ENCODE peak calls at places on chromosomes 5 and 9, in eight cellular contexts. Q is right cardiac atrium; N is GM23248; Y is MM.1S; I is upper lobe of left lung; F is effector memory CD4-positive, alpha-beta T cell; B is fibroblast of lung; E is cardiac muscle cell. R is an unnamed sample. For H3K4me1 and H3K27me3, the result is how much of the 10 kb centered on the place peaks cover.

GRCh38 chr5:96582343-96582742 is 79.8 kb upstream of the CAST start:
- DNase-seq in Q (peak), N (peak), Y (no peak), I (no peak), F (no peak), B (peak), E (no peak), R (no peak)

GRCh38 chr9:121261107-121261460 is 6.9 kb upstream of the GSN start:
- DNase-seq in Q (peak), N (peak), Y (no peak), I (no peak), F (no peak), B (peak), E (no peak), R (no peak)

GRCh38 chr5:150513375-150514309 is 5.7 kb downstream of the NDST1 start:
- DNase-seq in Q (no peak), N (peak), Y (no peak), I (no peak), F (no peak), B (peak), E (no peak), R (no peak)

GRCh38 chr5:142810081-142810480 is 39.9 kb downstream of the ARHGAP26 start:
- DNase-seq in Q (no peak), N (no peak), Y (no peak), I (no peak), F (no peak), B (peak), E (no peak), R (no peak)

GRCh38 chr9:85230081-85230480 is 511.7 kb downstream of the AGTPBP1 start:
- DNase-seq in Q (no peak), N (no peak), Y (no peak), I (no peak), F (no peak), B (no peak), E (no peak), R (no peak)

GRCh38 chr5:53482717-53483638 is 2.5 kb downstream of the FST start:
- DNase-seq in Q (peak), N (peak), Y (peak), I (peak), F (no peak), B (peak), E (peak), R (peak)

GRCh38 chr5:116734717-116735072 is 160.1 kb upstream of the SEMA6A start:
- DNase-seq in Q (no peak), N (no peak), Y (no peak), I (no peak), F (no peak), B (peak), E (peak), R (no peak)

GRCh38 chr5:141494761-141495455 is 6.0 kb downstream of the PCDHGC5 start:
- DNase-seq in Q (no peak), N (no peak), Y (no peak), I (no peak), F (no peak), B (peak), E (no peak), R (no peak)

GRCh38 chr5:16550316-16550952 is 66.4 kb downstream of the RETREG1 start:
- DNase-seq in Q (no peak), N (peak), Y (peak), I (peak), F (no peak), B (no peak), E (peak), R (no peak)

GRCh38 chr5:114055318-114055788 is 306.5 kb upstream of the KCNN2 start:
- DNase-seq in Q (peak), N (peak), Y (no peak), I (peak), F (no peak), B (peak), E (peak), R (peak)

GRCh38 chr5:67515020-67515689 is 318.6 kb upstream of the CD180 start:
- DNase-seq in Q (no peak), N (no peak), Y (no peak), I (no peak), F (no peak), B (no peak), E (no peak), R (no peak)

GRCh38 chr9:131776473-131776872 is 36.6 kb upstream of the RAPGEF1 start:
- DNase-seq in Q (no peak), N (peak), Y (peak), I (no peak), F (no peak), B (peak), E (peak), R (no peak)

GRCh38 chr9:111399772-111400563 is 69.9 kb upstream of the OR2K2 start:
- DNase-seq in Q (no peak), N (peak), Y (peak), I (no peak), F (no peak), B (no peak), E (no peak), R (no peak)

GRCh38 chr9:114356792-114357191 is 27.1 kb downstream of the ORM2 start:
- DNase-seq in Q (no peak), N (no peak), Y (no peak), I (no peak), F (no peak), B (no peak), E (no peak), R (no peak)

GRCh38 chr5:140355551-140355950 is 4.4 kb upstream of the SLC4A9 start:
- DNase-seq in Q (no peak), N (no peak), Y (no peak), I (no peak), F (no peak), B (no peak), E (no peak), R (no peak)

GRCh38 chr9:95171001-95171400 is 146.5 kb downstream of the FANCC start:
- DNase-seq in Q (no peak), N (peak), Y (peak), I (no peak), F (no peak), B (peak), E (no peak), R (no peak)

GRCh38 chr9:83432104-83432627 is 106.0 kb downstream of the FRMD3 start:
- DNase-seq in Q (peak), N (peak), Y (no peak), I (peak), F (no peak), B (peak), E (no peak), R (peak)

GRCh38 chr5:169242849-169243186 is 58.1 kb downstream of the SLIT3 start:
- DNase-seq in Q (no peak), N (peak), Y (no peak), I (no peak), F (no peak), B (peak), E (no peak), R (no peak)

GRCh38 chr5:20231040-20231439 is 243.0 kb upstream of the CDH18 start:
- DNase-seq in Q (peak), N (peak), Y (no peak), I (no peak), F (no peak), B (no peak), E (no peak), R (no peak)

GRCh38 chr5:37174928-37175327 is 74.2 kb downstream of the CPLANE1 start:
- DNase-seq in Q (no peak), N (no peak), Y (no peak), I (no peak), F (no peak), B (no peak), E (no peak), R (no peak)

GRCh38 chr9:84703793-84704192 is 34.3 kb downstream of the NTRK2 start:
- DNase-seq in Q (no peak), N (no peak), Y (no peak), I (no peak), F (no peak), B (peak), E (no peak), R (no peak)

GRCh38 chr9:87249029-87249428 is 248.6 kb upstream of the DAPK1 start:
- DNase-seq in Q (no peak), N (no peak), Y (no peak), I (no peak), F (no peak), B (no peak), E (peak), R (no peak)

GRCh38 chr5:6107675-6108539 is 270.4 kb downstream of the MED10 start:
- DNase-seq in Q (no peak), N (no peak), Y (no peak), I (no peak), F (no peak), B (no peak), E (no peak), R (no peak)

GRCh38 chr9:38117646-38118045 is 48.6 kb upstream of the SHB start:
- DNase-seq in Q (no peak), N (no peak), Y (no peak), I (no peak), F (no peak), B (no peak), E (no peak), R (no peak)

GRCh38 chr5:25553082-25553481 is 908.3 kb upstream of the CDH10 start:
- DNase-seq in Q (no peak), N (no peak), Y (no peak), I (no peak), F (no peak), B (no peak), E (no peak), R (no peak)

GRCh38 chr5:54360089-54360488 is 49.7 kb upstream of the ARL15 start:
- DNase-seq in Q (no peak), N (peak), Y (no peak), I (no peak), F (no peak), B (peak), E (no peak), R (no peak)

GRCh38 chr5:138757061-138757776 is 4.0 kb downstream of the CTNNA1 start:
- DNase-seq in Q (no peak), N (peak), Y (peak), I (no peak), F (no peak), B (no peak), E (no peak), R (no peak)
- H3K4me1 ChIP-seq in Q (under half), N (under half), Y (under half), I (under half), F (under half), B (under half), E (under half), R (half or more)

GRCh38 chr9:130263601-130264413 is 1.8 kb upstream of the HMCN2 start:
- DNase-seq in Q (no peak), N (peak), Y (no peak), I (no peak), F (no peak), B (peak), E (no peak), R (no peak)

GRCh38 chr9:130262771-130263170 is 2.8 kb upstream of the HMCN2 start:
- DNase-seq in Q (no peak), N (no peak), Y (no peak), I (no peak), F (no peak), B (no peak), E (no peak), R (no peak)

GRCh38 chr9:130262061-130262745 is 3.4 kb upstream of the HMCN2 start:
- DNase-seq in Q (no peak), N (no peak), Y (no peak), I (no peak), F (no peak), B (no peak), E (no peak), R (no peak)

GRCh38 chr9:130258999-130259398 is 6.6 kb upstream of the HMCN2 start:
- DNase-seq in Q (no peak), N (no peak), Y (no peak), I (no peak), F (no peak), B (no peak), E (no peak), R (no peak)

DNA sequence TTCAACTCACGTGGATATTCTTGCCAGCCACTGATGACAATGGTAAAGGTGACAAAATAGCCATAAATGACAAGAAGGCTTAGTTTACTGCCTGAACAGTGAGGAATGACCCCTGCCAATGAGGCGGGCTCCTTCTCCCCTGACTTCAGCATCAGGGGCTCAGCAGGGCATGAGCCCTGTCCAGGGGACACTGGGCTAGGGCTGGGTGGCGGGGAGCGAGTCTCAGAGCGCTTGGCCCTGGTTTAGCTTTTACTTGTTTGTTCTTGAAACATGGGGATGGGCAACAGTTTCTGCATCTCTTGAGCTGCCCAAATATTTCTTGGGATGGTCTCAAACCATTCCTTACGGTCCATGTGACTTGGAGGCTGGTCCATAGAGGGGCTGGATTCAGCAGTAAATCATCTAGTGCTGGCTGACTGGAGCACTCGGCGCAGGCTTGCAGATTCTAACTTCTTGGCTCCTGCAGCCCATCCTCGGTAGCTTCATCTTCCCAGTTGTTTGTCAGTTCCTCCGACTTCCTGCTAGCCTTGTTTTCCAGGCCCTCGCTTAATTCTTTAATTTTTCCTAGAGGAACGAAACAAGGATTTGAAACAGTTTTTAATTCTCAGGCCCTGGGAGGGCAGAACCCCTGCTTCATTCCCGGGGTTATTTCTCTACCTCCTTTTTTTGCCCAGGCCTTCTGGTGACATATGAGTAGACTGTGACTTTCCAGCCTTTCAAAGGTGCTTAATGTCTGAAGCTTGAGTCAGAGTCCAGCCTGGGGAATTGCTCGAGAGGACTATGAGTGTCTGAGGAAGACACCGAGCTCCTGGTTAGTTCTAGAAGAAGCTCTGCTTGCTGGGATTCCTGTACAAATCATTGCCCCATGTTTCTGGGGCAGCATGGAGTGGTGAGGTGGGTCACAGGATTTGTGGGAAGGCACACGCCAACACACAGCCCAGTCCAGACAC is 4.5 kb upstream of the HMCN2 start:
- DNase-seq in Q (no peak), N (peak), Y (no peak), I (no peak), F (no peak), B (no peak), E (no peak), R (no peak)
- H3K27me3 ChIP-seq in Q (under half), N (under half), Y (half or more), I (under half), F (under half), B (under half), E (under half), R (half or more)

DNA sequence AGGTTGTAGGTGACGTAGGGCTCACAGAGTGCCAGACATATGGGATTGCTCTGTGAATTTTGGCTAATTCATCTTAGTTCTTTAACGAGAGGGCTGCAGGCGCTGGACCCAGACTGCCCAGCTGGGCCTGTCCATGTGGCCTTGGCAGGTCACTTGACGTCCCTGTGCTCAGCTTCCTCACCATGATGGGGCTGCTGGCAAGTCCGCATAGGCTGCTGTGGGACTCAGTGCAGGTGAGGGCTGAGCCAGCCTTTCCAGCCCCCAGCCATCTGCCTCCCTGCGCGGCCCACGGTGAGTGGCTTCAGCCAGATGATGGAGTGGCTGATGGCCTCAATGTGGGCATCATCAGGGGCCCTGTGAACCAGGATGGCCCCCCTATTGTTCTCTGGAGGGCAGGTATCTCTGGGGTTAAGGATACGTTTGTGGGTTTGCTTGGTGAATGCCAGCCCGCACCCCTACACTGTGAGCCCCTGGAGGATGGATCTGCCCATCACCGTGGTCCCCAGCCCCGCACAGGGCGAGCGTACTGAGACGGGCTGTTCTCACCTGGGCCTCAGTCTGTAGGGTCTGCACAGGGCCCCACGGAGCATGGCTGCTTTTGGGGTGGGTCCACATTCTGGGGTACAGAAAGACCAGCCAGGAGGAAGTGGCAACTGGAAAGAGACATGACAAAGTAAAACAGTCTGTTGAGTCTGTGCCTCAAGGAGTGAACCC is 3.7 kb downstream of the CARD19 start:
- DNase-seq in Q (peak), N (no peak), Y (no peak), I (peak), F (no peak), B (no peak), E (no peak), R (no peak)
- H3K4me1 ChIP-seq in Q (under half), N (under half), Y (under half), I (under half), F (under half), B (under half), E (under half), R (under half)

DNA sequence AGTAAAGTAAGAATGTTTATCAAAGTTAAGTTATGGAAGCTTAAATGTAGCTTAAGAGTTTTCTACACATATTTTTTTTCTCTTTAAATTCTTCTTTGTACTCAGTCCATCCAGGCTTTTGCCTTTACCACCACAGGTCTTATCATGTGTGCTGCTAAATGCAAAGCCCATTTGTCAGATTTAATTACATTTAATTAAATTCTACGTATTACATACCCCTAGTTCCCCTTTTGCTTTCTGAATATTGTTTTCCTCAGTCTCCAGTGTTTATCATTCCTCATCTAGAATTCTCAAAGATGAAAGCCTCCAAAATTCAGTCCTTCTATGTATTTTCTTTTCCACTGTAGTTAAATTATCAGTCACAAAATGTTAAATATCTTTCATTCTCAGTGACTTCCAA is 1841.9 kb downstream of the EFNA5 start:
- DNase-seq in Q (no peak), N (no peak), Y (no peak), I (no peak), F (no peak), B (no peak), E (no peak), R (no peak)
- H3K27me3 ChIP-seq in Q (under half), N (under half), Y (under half), I (under half), F (under half), B (under half), E (under half), R (under half)

GRCh38 chr5:176540476-176540899 is 3.3 kb upstream of the RNF44 start:
- DNase-seq in Q (no peak), N (no peak), Y (no peak), I (no peak), F (no peak), B (no peak), E (no peak), R (no peak)
- H3K4me1 ChIP-seq in Q (under half), N (under half), Y (under half), I (under half), F (half or more), B (under half), E (under half), R (half or more)

GRCh38 chr9:124021385-124021769 is 9.8 kb downstream of the LHX2 start:
- DNase-seq in Q (no peak), N (no peak), Y (no peak), I (no peak), F (no peak), B (no peak), E (no peak), R (no peak)
- H3K27me3 ChIP-seq in Q (under half), N (half or more), Y (under half), I (under half), F (half or more), B (half or more), E (half or more), R (half or more)

DNA sequence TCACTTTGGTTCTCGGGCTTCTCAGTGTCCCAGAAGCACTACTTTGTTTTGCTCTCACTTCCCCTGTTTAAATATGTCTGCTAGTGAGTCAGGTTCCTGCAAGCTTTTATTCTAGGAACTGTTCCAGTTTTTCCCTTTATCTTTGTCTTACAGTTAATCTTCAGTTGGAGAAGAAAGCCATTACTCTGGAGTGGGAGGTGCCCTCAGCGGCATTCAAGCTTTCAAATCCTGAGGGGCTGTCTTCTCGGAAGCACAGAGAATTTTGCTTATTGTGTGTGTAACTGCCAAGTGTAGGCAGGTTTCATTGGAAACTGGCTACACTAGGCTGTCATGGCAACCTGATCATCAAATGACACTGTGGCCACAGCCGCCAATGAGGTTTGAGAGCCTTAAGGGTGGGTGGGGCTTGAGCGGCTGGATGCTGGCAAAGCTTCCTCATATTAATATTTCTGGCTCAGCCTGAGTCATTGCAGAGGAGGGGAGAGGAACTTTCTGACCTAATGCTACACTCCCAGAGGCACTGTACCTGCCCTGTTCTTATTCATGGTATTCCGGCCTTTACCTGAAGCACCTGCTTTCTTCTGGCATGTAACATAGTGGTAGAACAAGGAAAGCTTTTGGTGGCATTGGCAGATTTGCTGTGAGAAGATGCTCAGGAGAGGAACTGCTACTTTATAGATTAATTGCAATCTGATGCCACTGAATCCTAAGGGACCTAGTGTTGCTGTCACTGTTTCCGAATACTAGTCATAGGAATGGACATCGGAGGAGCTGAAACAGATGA is 26.3 kb downstream of the SLC25A25 start:
- DNase-seq in Q (peak), N (peak), Y (no peak), I (peak), F (peak), B (peak), E (peak), R (peak)
- H3K4me1 ChIP-seq in Q (under half), N (under half), Y (under half), I (half or more), F (half or more), B (under half), E (under half), R (half or more)

R was measured in left ventricle myocardium inferior.